ENCODE peak calls at places on chromosomes 4 and X, in eight cellular contexts. One of them, this sample, is unnamed.

GRCh38 chrX:150041208-150041607 is 102.9 kb upstream of the EOLA2 start:
- DNase-seq in mesenchymal stem cell: no peak
- DNase-seq in tibial nerve: no peak
- DNase-seq in uterus: no peak
- DNase-seq in SK-N-SH: no peak
- DNase-seq in aorta: no peak
- DNase-seq in CD4-positive, CD25-positive, alpha-beta regulatory T cell: no peak
- DNase-seq in epithelial cell of esophagus: peak; percentile 57
- DNase-seq in this sample: no peak

GRCh38 chr4:173185832-173186545 is 17.4 kb downstream of the GALNT7 start:
- DNase-seq in uterus: no peak
- DNase-seq in CD4-positive, CD25-positive, alpha-beta regulatory T cell: no peak
- DNase-seq in tibial nerve: no peak
- DNase-seq in aorta: no peak
- DNase-seq in mesenchymal stem cell: no peak
- DNase-seq in epithelial cell of esophagus: no peak
- DNase-seq in SK-N-SH: no peak
- DNase-seq in this sample: no peak

GRCh38 chr4:153789741-153790651 is 1.1 kb upstream of the SFRP2 start:
- DNase-seq in SK-N-SH: peak; percentile 38
- DNase-seq in CD4-positive, CD25-positive, alpha-beta regulatory T cell: peak; percentile 13
- DNase-seq in aorta: no peak
- DNase-seq in tibial nerve: peak; percentile 29
- DNase-seq in mesenchymal stem cell: peak; percentile 63
- DNase-seq in epithelial cell of esophagus: no peak
- DNase-seq in uterus: no peak
- DNase-seq in this sample: no peak

GRCh38 chr4:102569200-102569599 is 68.0 kb downstream of the NFKB1 start:
- DNase-seq in epithelial cell of esophagus: peak; percentile 84
- DNase-seq in aorta: no peak
- DNase-seq in uterus: no peak
- DNase-seq in CD4-positive, CD25-positive, alpha-beta regulatory T cell: no peak
- DNase-seq in mesenchymal stem cell: peak; percentile 59
- DNase-seq in tibial nerve: no peak
- DNase-seq in SK-N-SH: no peak
- DNase-seq in this sample: no peak

GRCh38 chrX:29257516-29257915 is 670.3 kb downstream of the IL1RAPL1 start:
- DNase-seq in tibial nerve: no peak
- DNase-seq in aorta: no peak
- DNase-seq in SK-N-SH: no peak
- DNase-seq in epithelial cell of esophagus: no peak
- DNase-seq in CD4-positive, CD25-positive, alpha-beta regulatory T cell: no peak
- DNase-seq in uterus: no peak
- DNase-seq in mesenchymal stem cell: no peak
- DNase-seq in this sample: no peak

GRCh38 chr4:1237981-1238675 is 10.8 kb downstream of the CTBP1 start:
- DNase-seq in tibial nerve: no peak
- DNase-seq in uterus: peak; percentile 13
- DNase-seq in aorta: peak; percentile 70
- DNase-seq in epithelial cell of esophagus: no peak
- DNase-seq in mesenchymal stem cell: no peak
- DNase-seq in CD4-positive, CD25-positive, alpha-beta regulatory T cell: no peak
- DNase-seq in SK-N-SH: peak; percentile 14
- DNase-seq in this sample: no peak

GRCh38 chrX:28158019-28158777 is 176.9 kb upstream of the DCAF8L1 start:
- DNase-seq in uterus: no peak
- DNase-seq in aorta: no peak
- DNase-seq in tibial nerve: no peak
- DNase-seq in epithelial cell of esophagus: no peak
- DNase-seq in mesenchymal stem cell: no peak
- DNase-seq in SK-N-SH: no peak
- DNase-seq in CD4-positive, CD25-positive, alpha-beta regulatory T cell: no peak
- DNase-seq in this sample: no peak

GRCh38 chr4:3252831-3253641 is 4.1 kb downstream of the MSANTD1 start:
- DNase-seq in tibial nerve: no peak
- DNase-seq in SK-N-SH: no peak
- DNase-seq in epithelial cell of esophagus: no peak
- DNase-seq in mesenchymal stem cell: no peak
- DNase-seq in uterus: peak; percentile 11
- DNase-seq in CD4-positive, CD25-positive, alpha-beta regulatory T cell: no peak
- DNase-seq in aorta: peak; percentile 75
- DNase-seq in this sample: no peak

GRCh38 chrX:152900937-152901445 is 3.1 kb downstream of the ZNF185 start:
- DNase-seq in aorta: no peak
- DNase-seq in mesenchymal stem cell: no peak
- DNase-seq in CD4-positive, CD25-positive, alpha-beta regulatory T cell: no peak
- DNase-seq in tibial nerve: no peak
- DNase-seq in uterus: no peak
- DNase-seq in SK-N-SH: no peak
- DNase-seq in epithelial cell of esophagus: peak; percentile 24
- DNase-seq in this sample: no peak

GRCh38 chr4:40686081-40686913 is 56.6 kb upstream of the RBM47 start:
- DNase-seq in SK-N-SH: no peak
- DNase-seq in mesenchymal stem cell: no peak
- DNase-seq in CD4-positive, CD25-positive, alpha-beta regulatory T cell: no peak
- DNase-seq in uterus: no peak
- DNase-seq in aorta: no peak
- DNase-seq in tibial nerve: no peak
- DNase-seq in epithelial cell of esophagus: no peak
- DNase-seq in this sample: no peak

GRCh38 chr4:89001647-89002518 is 55.1 kb downstream of the FAM13A start:
- DNase-seq in tibial nerve: no peak
- DNase-seq in SK-N-SH: peak; percentile 19
- DNase-seq in epithelial cell of esophagus: peak; percentile 27
- DNase-seq in aorta: no peak
- DNase-seq in mesenchymal stem cell: peak; percentile 37
- DNase-seq in uterus: no peak
- DNase-seq in CD4-positive, CD25-positive, alpha-beta regulatory T cell: no peak
- DNase-seq in this sample: peak; percentile 87
- H3K4me3 ChIP-seq in tibial nerve: no peak overlapping the region
- H3K4me3 ChIP-seq in SK-N-SH: no peak overlapping the region
- H3K4me3 ChIP-seq in epithelial cell of esophagus: no peak overlapping the region
- H3K4me3 ChIP-seq in aorta: no peak overlapping the region
- H3K4me3 ChIP-seq in mesenchymal stem cell: no peak overlapping the region
- H3K4me3 ChIP-seq in uterus: no peak overlapping the region
- H3K4me3 ChIP-seq in CD4-positive, CD25-positive, alpha-beta regulatory T cell: no peak overlapping the region
- H3K4me3 ChIP-seq in this sample: no peak overlapping the region

GRCh38 chr4:148054275-148054674 is 322.4 kb downstream of the ARHGAP10 start:
- DNase-seq in tibial nerve: no peak
- DNase-seq in uterus: no peak
- DNase-seq in aorta: no peak
- DNase-seq in SK-N-SH: no peak
- DNase-seq in epithelial cell of esophagus: peak; percentile 18
- DNase-seq in mesenchymal stem cell: no peak
- DNase-seq in CD4-positive, CD25-positive, alpha-beta regulatory T cell: peak; percentile 23
- DNase-seq in this sample: no peak

GRCh38 chr4:148053298-148054003 is 321.6 kb downstream of the ARHGAP10 start:
- DNase-seq in aorta: no peak
- DNase-seq in epithelial cell of esophagus: no peak
- DNase-seq in CD4-positive, CD25-positive, alpha-beta regulatory T cell: no peak
- DNase-seq in uterus: no peak
- DNase-seq in mesenchymal stem cell: no peak
- DNase-seq in SK-N-SH: no peak
- DNase-seq in tibial nerve: no peak
- DNase-seq in this sample: no peak

GRCh38 chr4:148057425-148058020 is 325.6 kb downstream of the ARHGAP10 start:
- DNase-seq in aorta: no peak
- DNase-seq in SK-N-SH: no peak
- DNase-seq in epithelial cell of esophagus: no peak
- DNase-seq in tibial nerve: no peak
- DNase-seq in uterus: no peak
- DNase-seq in mesenchymal stem cell: no peak
- DNase-seq in CD4-positive, CD25-positive, alpha-beta regulatory T cell: no peak
- DNase-seq in this sample: no peak

GRCh38 chr4:148056879-148057278 is 325.0 kb downstream of the ARHGAP10 start:
- DNase-seq in mesenchymal stem cell: peak; percentile 65
- DNase-seq in CD4-positive, CD25-positive, alpha-beta regulatory T cell: peak; percentile 44
- DNase-seq in epithelial cell of esophagus: peak; percentile 67
- DNase-seq in SK-N-SH: no peak
- DNase-seq in tibial nerve: peak; percentile 54
- DNase-seq in aorta: no peak
- DNase-seq in uterus: no peak
- DNase-seq in this sample: peak; percentile 22

GRCh38 chr4:148055844-148056243 is 324.0 kb downstream of the ARHGAP10 start:
- DNase-seq in epithelial cell of esophagus: no peak
- DNase-seq in SK-N-SH: no peak
- DNase-seq in uterus: no peak
- DNase-seq in tibial nerve: no peak
- DNase-seq in aorta: no peak
- DNase-seq in mesenchymal stem cell: no peak
- DNase-seq in CD4-positive, CD25-positive, alpha-beta regulatory T cell: no peak
- DNase-seq in this sample: peak; percentile 92
- H3K4me3 ChIP-seq in epithelial cell of esophagus: no peak overlapping the region
- H3K4me3 ChIP-seq in SK-N-SH: no peak overlapping the region
- H3K4me3 ChIP-seq in uterus: no peak overlapping the region
- H3K4me3 ChIP-seq in tibial nerve: no peak overlapping the region
- H3K4me3 ChIP-seq in aorta: no peak overlapping the region
- H3K4me3 ChIP-seq in mesenchymal stem cell: no peak overlapping the region
- H3K4me3 ChIP-seq in CD4-positive, CD25-positive, alpha-beta regulatory T cell: peak overlapping the region; percentile 0
- H3K4me3 ChIP-seq in this sample: no peak overlapping the region

GRCh38 chr4:111330786-111331185 is 707.9 kb upstream of the PITX2 start:
- DNase-seq in tibial nerve: no peak
- DNase-seq in SK-N-SH: no peak
- DNase-seq in aorta: no peak
- DNase-seq in mesenchymal stem cell: no peak
- DNase-seq in epithelial cell of esophagus: peak; percentile 59
- DNase-seq in CD4-positive, CD25-positive, alpha-beta regulatory T cell: no peak
- DNase-seq in uterus: no peak
- DNase-seq in this sample: no peak

DNA sequence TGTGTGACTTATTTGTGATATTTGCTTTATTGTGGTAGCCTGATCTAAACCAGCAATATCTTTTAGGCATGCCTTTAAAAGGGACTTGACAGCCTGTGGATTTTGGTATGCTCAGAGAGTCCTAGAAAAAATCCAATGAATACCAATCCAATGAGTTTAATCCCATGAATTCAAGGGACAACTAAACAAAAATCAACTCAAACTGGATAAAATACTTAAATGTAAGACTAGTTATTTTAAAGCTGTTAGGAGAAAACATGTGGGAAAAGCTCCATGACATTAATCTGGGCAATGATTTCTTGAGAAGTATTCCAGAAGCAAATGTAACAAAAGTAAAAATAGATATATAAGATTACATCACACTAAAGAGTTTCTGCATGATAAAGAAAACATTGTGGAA is 711.5 kb upstream of the PITX2 start:
- DNase-seq in tibial nerve: no peak
- DNase-seq in uterus: no peak
- DNase-seq in CD4-positive, CD25-positive, alpha-beta regulatory T cell: no peak
- DNase-seq in epithelial cell of esophagus: no peak
- DNase-seq in SK-N-SH: no peak
- DNase-seq in aorta: no peak
- DNase-seq in mesenchymal stem cell: no peak
- DNase-seq in this sample: no peak
- H3K4me3 ChIP-seq in tibial nerve: no peak overlapping the region
- H3K4me3 ChIP-seq in uterus: no peak overlapping the region
- H3K4me3 ChIP-seq in CD4-positive, CD25-positive, alpha-beta regulatory T cell: no peak overlapping the region
- H3K4me3 ChIP-seq in epithelial cell of esophagus: no peak overlapping the region
- H3K4me3 ChIP-seq in SK-N-SH: no peak overlapping the region
- H3K4me3 ChIP-seq in aorta: no peak overlapping the region
- H3K4me3 ChIP-seq in mesenchymal stem cell: no peak overlapping the region
- H3K4me3 ChIP-seq in this sample: no peak overlapping the region

DNA sequence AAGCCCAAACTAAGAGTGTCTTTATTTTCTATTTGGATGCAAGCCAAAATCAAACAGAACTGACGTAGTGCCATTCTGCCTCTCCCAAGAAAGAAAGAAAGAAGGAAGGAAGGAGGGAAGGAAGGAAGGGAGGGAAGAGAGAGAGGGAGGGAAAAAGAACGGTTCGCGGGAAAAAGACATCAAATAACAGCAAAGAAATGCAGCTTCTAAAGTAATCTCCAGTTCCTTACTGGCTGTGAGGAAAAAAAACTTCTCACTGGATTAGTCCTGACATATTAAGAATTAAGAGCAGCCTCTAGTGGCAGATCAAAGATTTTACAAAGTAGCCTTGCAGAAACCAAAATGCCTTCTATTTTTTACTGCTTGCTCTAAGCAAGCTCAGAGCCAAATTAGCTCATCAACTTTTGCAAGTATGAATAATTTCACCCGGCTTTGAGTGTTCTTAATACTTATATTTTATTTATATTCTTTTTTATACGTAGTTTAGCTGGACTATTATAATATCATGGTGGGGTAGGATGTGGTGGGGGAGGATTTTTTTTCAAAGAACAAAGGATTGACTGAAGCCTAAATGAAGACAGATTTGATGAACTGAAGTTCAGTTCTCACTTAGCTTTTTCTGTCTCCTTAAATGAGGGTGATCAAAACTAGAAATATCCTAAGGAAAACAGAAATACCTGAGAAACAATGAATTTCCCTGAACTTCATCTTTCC is 36.6 kb downstream of the PITX2 start:
- DNase-seq in CD4-positive, CD25-positive, alpha-beta regulatory T cell: no peak
- DNase-seq in epithelial cell of esophagus: peak; percentile 70
- DNase-seq in tibial nerve: no peak
- DNase-seq in mesenchymal stem cell: peak; percentile 69
- DNase-seq in SK-N-SH: peak; percentile 37
- DNase-seq in aorta: no peak
- DNase-seq in uterus: no peak
- DNase-seq in this sample: peak; percentile 30
- H3K4me3 ChIP-seq in CD4-positive, CD25-positive, alpha-beta regulatory T cell: no peak overlapping the region
- H3K4me3 ChIP-seq in epithelial cell of esophagus: no peak overlapping the region
- H3K4me3 ChIP-seq in tibial nerve: no peak overlapping the region
- H3K4me3 ChIP-seq in mesenchymal stem cell: no peak overlapping the region
- H3K4me3 ChIP-seq in SK-N-SH: no peak overlapping the region
- H3K4me3 ChIP-seq in aorta: no peak overlapping the region
- H3K4me3 ChIP-seq in uterus: no peak overlapping the region
- H3K4me3 ChIP-seq in this sample: no peak overlapping the region

DNA sequence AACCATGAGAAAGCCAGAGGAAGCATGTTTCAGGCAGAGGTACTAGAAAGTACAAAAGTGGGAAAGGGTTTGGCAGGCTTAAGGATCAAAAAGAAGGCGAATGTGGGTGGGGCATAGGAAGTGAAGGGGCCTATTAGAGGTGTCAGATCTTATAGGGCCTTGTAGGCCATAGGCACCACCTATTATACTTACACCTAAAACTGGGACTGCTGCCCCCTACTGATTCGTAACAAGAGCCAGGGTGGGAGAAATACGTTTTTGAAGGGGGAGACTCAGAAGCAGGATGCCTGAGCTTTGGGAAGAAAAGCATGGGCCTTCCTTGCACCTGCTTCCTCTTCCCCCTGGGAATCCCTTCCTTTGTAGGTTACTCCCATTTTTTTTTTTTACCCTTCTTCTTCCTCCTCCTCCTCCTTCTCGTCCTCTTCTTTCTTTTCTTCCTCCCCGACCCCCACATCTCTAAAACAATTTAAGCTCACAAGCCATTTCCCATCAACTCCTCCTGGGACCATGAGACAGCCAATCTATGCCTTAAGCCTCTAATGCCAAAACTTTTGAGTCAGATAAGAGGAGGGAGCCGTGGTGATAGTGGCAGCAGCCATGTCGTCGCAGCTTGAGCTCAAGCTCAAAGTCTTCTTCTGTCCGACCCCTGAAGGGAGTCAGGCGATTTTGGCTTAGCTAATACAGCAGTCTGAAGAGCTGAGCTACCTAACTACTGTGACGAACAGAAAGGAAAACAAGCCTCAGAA is 40.8 kb upstream of the GPC3 start:
- DNase-seq in epithelial cell of esophagus: no peak
- DNase-seq in aorta: no peak
- DNase-seq in uterus: no peak
- DNase-seq in mesenchymal stem cell: no peak
- DNase-seq in SK-N-SH: no peak
- DNase-seq in tibial nerve: no peak
- DNase-seq in CD4-positive, CD25-positive, alpha-beta regulatory T cell: no peak
- DNase-seq in this sample: no peak
- H3K4me3 ChIP-seq in epithelial cell of esophagus: no peak overlapping the region
- H3K4me3 ChIP-seq in aorta: no peak overlapping the region
- H3K4me3 ChIP-seq in uterus: no peak overlapping the region
- H3K4me3 ChIP-seq in mesenchymal stem cell: no peak overlapping the region
- H3K4me3 ChIP-seq in SK-N-SH: no peak overlapping the region
- H3K4me3 ChIP-seq in tibial nerve: peak overlapping the region; percentile 9
- H3K4me3 ChIP-seq in CD4-positive, CD25-positive, alpha-beta regulatory T cell: no peak overlapping the region
- H3K4me3 ChIP-seq in this sample: no peak overlapping the region

GRCh38 chr4:56469489-56470210 is 2.2 kb downstream of the SRP72 start:
- DNase-seq in CD4-positive, CD25-positive, alpha-beta regulatory T cell: no peak
- DNase-seq in tibial nerve: no peak
- DNase-seq in aorta: no peak
- DNase-seq in mesenchymal stem cell: no peak
- DNase-seq in SK-N-SH: no peak
- DNase-seq in uterus: no peak
- DNase-seq in epithelial cell of esophagus: peak; percentile 14
- DNase-seq in this sample: no peak
- H3K4me3 ChIP-seq in CD4-positive, CD25-positive, alpha-beta regulatory T cell: peak overlapping the region; percentile 100
- H3K4me3 ChIP-seq in tibial nerve: no peak overlapping the region
- H3K4me3 ChIP-seq in aorta: no peak overlapping the region
- H3K4me3 ChIP-seq in mesenchymal stem cell: no peak overlapping the region
- H3K4me3 ChIP-seq in SK-N-SH: no peak overlapping the region
- H3K4me3 ChIP-seq in uterus: no peak overlapping the region
- H3K4me3 ChIP-seq in epithelial cell of esophagus: no peak overlapping the region
- H3K4me3 ChIP-seq in this sample: peak overlapping the region; percentile 87